ENCODE peak calls at places on chromosomes 11 and 22, in eight cellular contexts. S is epithelial cell of esophagus, E is upper lobe of left lung, G is endothelial cell of umbilical vein, D is mesendoderm, X is AG10803, K is heart right ventricle, P is left ventricle myocardium inferior. I is an unnamed sample.

GRCh38 chr11:86740628-86741488 is 59.5 kb upstream of the PRSS23 start:
- DNase-seq in S (peak), E (peak), G (peak), D (peak), X (peak), K (peak), P (no peak), I (no peak)

GRCh38 chr11:120289426-120289825 is 35.7 kb upstream of the TLCD5 start:
- DNase-seq in S (no peak), E (no peak), G (no peak), D (no peak), X (no peak), K (no peak), P (no peak), I (no peak)

GRCh38 chr11:7577883-7578242 is 64.1 kb downstream of the PPFIBP2 start:
- DNase-seq in S (peak), E (no peak), G (peak), D (peak), X (peak), K (no peak), P (no peak), I (peak)

GRCh38 chr11:129815596-129816461 is at the start of gene TMEM45B:
- DNase-seq in S (no peak), E (peak), G (no peak), D (peak), X (no peak), K (no peak), P (no peak), I (peak)

GRCh38 chr11:68610452-68611116 is 73.8 kb upstream of the GAL start:
- DNase-seq in S (no peak), E (no peak), G (no peak), D (peak), X (peak), K (no peak), P (no peak), I (no peak)

GRCh38 chr22:20084547-20085413 is 4.7 kb downstream of the DGCR8 start:
- DNase-seq in S (no peak), E (no peak), G (no peak), D (peak), X (no peak), K (no peak), P (no peak), I (peak)

GRCh38 chr22:36619797-36620390 is 83.7 kb downstream of the CACNG2 start:
- DNase-seq in S (peak), E (no peak), G (no peak), D (no peak), X (no peak), K (no peak), P (no peak), I (no peak)

GRCh38 chr22:43310798-43311197 is 32.4 kb downstream of the SCUBE1 start:
- DNase-seq in S (no peak), E (no peak), G (no peak), D (no peak), X (no peak), K (no peak), P (no peak), I (no peak)

GRCh38 chr11:128948583-128948982 is 5.9 kb upstream of the TP53AIP1 start:
- DNase-seq in S (no peak), E (no peak), G (peak), D (peak), X (no peak), K (no peak), P (no peak), I (no peak)

GRCh38 chr11:32358729-32359128 is 76.6 kb downstream of the WT1 start:
- DNase-seq in S (no peak), E (no peak), G (no peak), D (no peak), X (no peak), K (no peak), P (no peak), I (no peak)

GRCh38 chr11:100932474-100933100 is 197.0 kb downstream of the PGR start:
- DNase-seq in S (peak), E (no peak), G (peak), D (peak), X (peak), K (no peak), P (no peak), I (peak)

GRCh38 chr22:24285245-24285644 is 14.6 kb downstream of the SPECC1L start:
- DNase-seq in S (no peak), E (no peak), G (no peak), D (no peak), X (peak), K (no peak), P (no peak), I (no peak)

GRCh38 chr11:10181811-10182210 is 112.2 kb downstream of the SBF2 start:
- DNase-seq in S (peak), E (no peak), G (peak), D (peak), X (peak), K (no peak), P (no peak), I (no peak)

GRCh38 chr11:46352063-46352841 is 5.0 kb downstream of the DGKZ start:
- DNase-seq in S (peak), E (no peak), G (peak), D (peak), X (no peak), K (no peak), P (no peak), I (peak)

GRCh38 chr11:131666006-131666405 is 295.6 kb downstream of the NTM start:
- DNase-seq in S (no peak), E (no peak), G (no peak), D (no peak), X (no peak), K (no peak), P (no peak), I (no peak)

GRCh38 chr11:69292221-69292648 is 1.7 kb upstream of the MYEOV start:
- DNase-seq in S (peak), E (no peak), G (peak), D (peak), X (peak), K (no peak), P (no peak), I (no peak)

GRCh38 chr11:44804449-44805151 is 77.8 kb downstream of the TSPAN18 start:
- DNase-seq in S (no peak), E (no peak), G (no peak), D (no peak), X (peak), K (no peak), P (no peak), I (no peak)

GRCh38 chr11:35559949-35560348 is 34.5 kb upstream of the PAMR1 start:
- DNase-seq in S (no peak), E (no peak), G (no peak), D (no peak), X (no peak), K (no peak), P (no peak), I (no peak)

GRCh38 chr22:42754658-42755057 is 34.0 kb upstream of the A4GALT start:
- DNase-seq in S (peak), E (no peak), G (no peak), D (no peak), X (peak), K (no peak), P (no peak), I (peak)

GRCh38 chr11:64457416-64458010 is 98.6 kb downstream of the RPS6KA4 start:
- DNase-seq in S (no peak), E (peak), G (no peak), D (no peak), X (no peak), K (no peak), P (no peak), I (no peak)

GRCh38 chr11:312092-312816 is 1.6 kb upstream of the IFITM1 start:
- DNase-seq in S (no peak), E (no peak), G (no peak), D (no peak), X (no peak), K (no peak), P (no peak), I (no peak)

GRCh38 chr22:45805413-45805812 is 133.8 kb downstream of the ATXN10 start:
- DNase-seq in S (peak), E (no peak), G (peak), D (no peak), X (peak), K (peak), P (no peak), I (no peak)

GRCh38 chr11:45100338-45100737 is 46.1 kb upstream of the PRDM11 start:
- DNase-seq in S (peak), E (no peak), G (peak), D (peak), X (peak), K (no peak), P (no peak), I (no peak)

GRCh38 chr11:33672273-33672672 is 28.4 kb downstream of the C11orf91 start:
- DNase-seq in S (no peak), E (no peak), G (no peak), D (no peak), X (no peak), K (no peak), P (no peak), I (no peak)

GRCh38 chr22:45970709-45971388 is 6.1 kb downstream of the WNT7B start:
- DNase-seq in S (no peak), E (no peak), G (no peak), D (peak), X (peak), K (no peak), P (no peak), I (no peak)

GRCh38 chr11:19953909-19954308 is 206.4 kb downstream of the DBX1 start:
- DNase-seq in S (peak), E (no peak), G (peak), D (peak), X (peak), K (peak), P (no peak), I (peak)

GRCh38 chr11:10633261-10633660 is 60.3 kb downstream of the IRAG1 start:
- DNase-seq in S (no peak), E (no peak), G (no peak), D (no peak), X (no peak), K (no peak), P (no peak), I (no peak)

GRCh38 chr11:92528051-92528450 is 303.4 kb downstream of the FAT3 start:
- DNase-seq in S (no peak), E (no peak), G (no peak), D (no peak), X (peak), K (no peak), P (no peak), I (no peak)

GRCh38 chr22:38826386-38826785 is 17.4 kb downstream of the NPTXR start:
- DNase-seq in S (no peak), E (no peak), G (no peak), D (no peak), X (no peak), K (no peak), P (no peak), I (no peak)

GRCh38 chr11:28976012-28976800 is 868.0 kb downstream of the METTL15 start:
- DNase-seq in S (no peak), E (no peak), G (no peak), D (no peak), X (no peak), K (no peak), P (no peak), I (no peak)

GRCh38 chr11:28981331-28981865 is 873.2 kb downstream of the METTL15 start:
- DNase-seq in S (peak), E (no peak), G (peak), D (no peak), X (no peak), K (no peak), P (no peak), I (no peak)

GRCh38 chr11:28976801-28977145 is 868.6 kb downstream of the METTL15 start:
- DNase-seq in S (no peak), E (no peak), G (no peak), D (no peak), X (peak), K (no peak), P (no peak), I (no peak)
- H3K4me3 ChIP-seq in S (no peak), E (no peak), G (no peak), D (no peak), X (no peak), K (no peak), P (no peak), I (no peak)

DNA sequence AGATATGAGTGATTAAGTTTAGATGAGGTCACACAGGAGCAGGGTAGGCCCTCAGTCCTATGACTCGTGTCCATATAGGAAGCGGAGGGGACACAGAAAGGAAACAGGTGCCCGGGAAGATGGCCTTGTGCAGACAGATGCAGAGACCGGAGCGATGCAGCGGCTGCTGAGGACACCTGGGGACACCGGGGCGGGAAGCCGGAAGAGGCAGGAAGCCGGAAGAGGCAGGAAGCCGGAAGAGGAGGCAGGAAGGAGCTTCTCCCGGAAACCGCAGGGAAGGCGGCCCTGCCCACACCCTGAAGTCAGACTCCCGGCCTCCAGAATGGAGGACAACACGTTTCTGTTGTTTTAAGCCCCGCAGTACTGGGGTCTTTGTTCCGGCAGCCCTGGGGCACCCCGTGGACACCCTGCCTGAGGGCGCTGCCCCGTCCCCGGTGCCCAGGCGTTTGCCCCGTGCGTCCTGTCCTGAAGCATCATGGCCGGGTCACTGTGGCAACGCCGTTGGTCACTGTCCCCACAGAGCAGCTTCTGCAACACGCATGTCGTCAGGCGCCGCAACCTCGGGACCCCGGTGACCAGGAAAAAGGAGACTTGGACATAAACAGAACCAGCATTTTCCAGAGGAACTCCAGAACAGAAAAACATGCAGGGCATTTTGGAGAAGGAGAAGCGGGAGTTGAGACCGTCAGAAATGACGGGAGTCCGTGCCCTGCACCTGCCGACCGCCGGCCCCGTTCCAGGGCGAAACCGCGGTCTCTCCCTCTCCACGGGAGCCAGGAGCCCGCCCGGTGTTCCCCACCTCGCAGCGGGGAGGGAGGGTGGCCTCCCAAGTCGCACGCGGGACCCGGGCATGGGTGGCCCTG is 103.4 kb downstream of the BRD1 start:
- DNase-seq in S (no peak), E (no peak), G (no peak), D (no peak), X (no peak), K (no peak), P (no peak), I (no peak)
- H3K4me3 ChIP-seq in S (no peak), E (peak), G (no peak), D (no peak), X (no peak), K (peak), P (peak), I (peak)

GRCh38 chr11:67311556-67312082 is 8.3 kb downstream of the SSH3 start:
- DNase-seq in S (peak), E (no peak), G (no peak), D (no peak), X (no peak), K (no peak), P (no peak), I (no peak)
- H3K4me3 ChIP-seq in S (no peak), E (no peak), G (no peak), D (no peak), X (no peak), K (no peak), P (no peak), I (no peak)

DNA sequence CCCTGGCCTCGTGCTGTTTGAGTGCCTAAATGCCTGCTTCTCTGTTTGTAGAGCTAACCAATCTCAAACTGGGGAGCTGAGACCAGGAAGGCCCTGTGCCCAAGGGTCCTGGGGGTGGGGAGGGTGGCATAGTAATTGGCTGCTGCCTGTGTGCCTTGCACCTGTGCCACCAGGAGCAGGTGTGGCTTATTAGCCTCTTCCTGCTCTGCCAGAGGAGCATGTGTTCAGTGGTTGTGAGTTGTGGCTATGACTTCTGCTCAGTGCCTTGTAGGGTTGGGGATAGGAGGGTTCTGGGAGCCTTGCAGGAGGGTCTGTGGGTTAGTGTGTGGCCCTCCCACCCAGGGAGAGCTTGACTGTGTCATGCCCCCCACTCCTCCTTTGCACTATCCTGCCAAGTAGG is 109.2 kb downstream of the ZBTB16 start:
- DNase-seq in S (no peak), E (no peak), G (no peak), D (no peak), X (no peak), K (no peak), P (no peak), I (peak)
- H3K4me3 ChIP-seq in S (no peak), E (no peak), G (no peak), D (no peak), X (no peak), K (no peak), P (no peak), I (no peak)

I was measured in small intestine.